ENCODE peak calls at places on chromosomes 7 and 10, in nine cellular contexts. D, L, Y, Z, Q, P, W, I and N are unnamed samples.

GRCh38 chr7:52586704-52587103 is 448.7 kb upstream of the POM121L12 start:
- DNase-seq in D (peak; percentile 55), L (no peak), Y (no peak), Z (no peak), Q (no peak), P (no peak), W (no peak), I (no peak), N (no peak)

GRCh38 chr7:28813238-28813962 is 144.7 kb downstream of the TRIL start:
- DNase-seq in D (no peak), L (no peak), Y (no peak), Z (no peak), Q (no peak), P (no peak), W (no peak), I (no peak), N (peak; percentile 27)

GRCh38 chr10:77641788-77642397 is 4.3 kb upstream of the KCNMA1 start:
- DNase-seq in D (peak; percentile 53), L (no peak), Y (no peak), Z (peak; percentile 70), Q (peak; percentile 34), P (peak; percentile 14), W (no peak), I (peak; percentile 69), N (no peak)

GRCh38 chr7:113504142-113504541 is 385.8 kb upstream of the SMIM30 start:
- DNase-seq in D (no peak), L (no peak), Y (no peak), Z (no peak), Q (no peak), P (no peak), W (no peak), I (no peak), N (no peak)

GRCh38 chr10:27019827-27020226 is 80.5 kb downstream of the ANKRD26 start:
- DNase-seq in D (no peak), L (no peak), Y (no peak), Z (no peak), Q (no peak), P (no peak), W (no peak), I (no peak), N (no peak)

GRCh38 chr10:44931621-44932337 is 20.6 kb downstream of the TMEM72 start:
- DNase-seq in D (no peak), L (no peak), Y (no peak), Z (no peak), Q (no peak), P (no peak), W (no peak), I (no peak), N (no peak)

GRCh38 chr7:131949659-131950058 is 393.2 kb upstream of the PODXL start:
- DNase-seq in D (no peak), L (no peak), Y (no peak), Z (no peak), Q (no peak), P (no peak), W (no peak), I (no peak), N (no peak)

GRCh38 chr7:80611779-80612178 is 26.7 kb upstream of the CD36 start:
- DNase-seq in D (no peak), L (no peak), Y (no peak), Z (peak; percentile 78), Q (no peak), P (no peak), W (no peak), I (peak; percentile 12), N (peak; percentile 67)

GRCh38 chr10:132001238-132001977 is 19.7 kb upstream of the BNIP3 start:
- DNase-seq in D (peak; percentile 72), L (no peak), Y (no peak), Z (peak; percentile 60), Q (no peak), P (no peak), W (no peak), I (no peak), N (no peak)

GRCh38 chr10:132366499-132366898 is 30.5 kb upstream of the PWWP2B start:
- DNase-seq in D (no peak), L (no peak), Y (no peak), Z (no peak), Q (no peak), P (no peak), W (no peak), I (no peak), N (no peak)

GRCh38 chr7:84492128-84492527 is 297.5 kb upstream of the SEMA3A start:
- DNase-seq in D (no peak), L (no peak), Y (no peak), Z (no peak), Q (no peak), P (no peak), W (no peak), I (no peak), N (no peak)

GRCh38 chr7:131071786-131072504 is 255.7 kb upstream of the MKLN1 start:
- DNase-seq in D (peak; percentile 8), L (no peak), Y (no peak), Z (peak; percentile 80), Q (no peak), P (no peak), W (no peak), I (no peak), N (no peak)

GRCh38 chr10:31771345-31771831 is 157.2 kb downstream of the ARHGAP12 start:
- DNase-seq in D (no peak), L (no peak), Y (no peak), Z (peak; percentile 74), Q (no peak), P (no peak), W (no peak), I (no peak), N (no peak)

GRCh38 chr7:39338716-39339115 is 227.5 kb upstream of the YAE1 start:
- DNase-seq in D (no peak), L (no peak), Y (no peak), Z (no peak), Q (no peak), P (no peak), W (no peak), I (no peak), N (no peak)

GRCh38 chr10:132524443-132525285 is 12.9 kb upstream of the INPP5A start:
- DNase-seq in D (no peak), L (no peak), Y (no peak), Z (no peak), Q (no peak), P (no peak), W (no peak), I (no peak), N (peak; percentile 9)

GRCh38 chr10:85995791-85996190 is 370.8 kb downstream of the GRID1 start:
- DNase-seq in D (peak; percentile 17), L (no peak), Y (no peak), Z (no peak), Q (no peak), P (peak; percentile 13), W (no peak), I (peak; percentile 12), N (no peak)

GRCh38 chr10:87505366-87506113 is 847 bp downstream of the MINPP1 start:
- DNase-seq in D (peak; percentile 72), L (peak; percentile 18), Y (no peak), Z (peak; percentile 55), Q (peak; percentile 12), P (peak; percentile 55), W (peak; percentile 24), I (peak; percentile 76), N (peak; percentile 53)

GRCh38 chr7:99219185-99219767 is 11.4 kb upstream of the KPNA7 start:
- DNase-seq in D (no peak), L (no peak), Y (no peak), Z (no peak), Q (no peak), P (no peak), W (no peak), I (no peak), N (no peak)

GRCh38 chr7:77199008-77199966 is at the start of gene FGL2:
- DNase-seq in D (peak; percentile 21), L (no peak), Y (no peak), Z (peak; percentile 10), Q (peak; percentile 18), P (peak; percentile 27), W (peak; percentile 2), I (peak; percentile 22), N (peak; percentile 59)

GRCh38 chr10:102434251-102434913 is 2.0 kb upstream of the CUEDC2 start:
- DNase-seq in D (no peak), L (no peak), Y (no peak), Z (peak; percentile 83), Q (no peak), P (no peak), W (no peak), I (no peak), N (no peak)

GRCh38 chr7:36284470-36284869 is 105.2 kb upstream of the ANLN start:
- DNase-seq in D (peak; percentile 56), L (no peak), Y (no peak), Z (no peak), Q (no peak), P (no peak), W (no peak), I (no peak), N (no peak)